ENCODE peak calls at places on chromosomes 2 and 18, in six cellular contexts. One of them, this sample, is unnamed.

GRCh38 chr2:239093487-239093886 is 245.6 kb downstream of the TWIST2 start:
- DNase-seq in HCT116: no peak
- DNase-seq in HepG2: no peak
- DNase-seq in GM12878: no peak
- DNase-seq in K562: no peak
- DNase-seq in SK-N-SH: peak
- DNase-seq in this sample: no peak

GRCh38 chr18:875912-876311 is 28.8 kb upstream of the ADCYAP1 start:
- DNase-seq in HCT116: no peak
- DNase-seq in HepG2: no peak
- DNase-seq in GM12878: no peak
- DNase-seq in K562: no peak
- DNase-seq in SK-N-SH: no peak
- DNase-seq in this sample: no peak

GRCh38 chr18:48798334-48799197 is 152.2 kb downstream of the SMAD7 start:
- DNase-seq in HCT116: no peak
- DNase-seq in HepG2: no peak
- DNase-seq in GM12878: no peak
- DNase-seq in K562: no peak
- DNase-seq in SK-N-SH: no peak
- DNase-seq in this sample: no peak

GRCh38 chr2:173955867-173956266 is 9.3 kb downstream of the SP3 start:
- DNase-seq in HCT116: no peak
- DNase-seq in HepG2: no peak
- DNase-seq in GM12878: no peak
- DNase-seq in K562: no peak
- DNase-seq in SK-N-SH: no peak
- DNase-seq in this sample: no peak

GRCh38 chr2:71950256-71951066 is 197.2 kb downstream of the CYP26B1 start:
- DNase-seq in HCT116: no peak
- DNase-seq in HepG2: no peak
- DNase-seq in GM12878: no peak
- DNase-seq in K562: no peak
- DNase-seq in SK-N-SH: no peak
- DNase-seq in this sample: no peak

GRCh38 chr2:143258126-143258892 is 129.1 kb downstream of the ARHGAP15 start:
- DNase-seq in HCT116: no peak
- DNase-seq in HepG2: no peak
- DNase-seq in GM12878: no peak
- DNase-seq in K562: peak
- DNase-seq in SK-N-SH: no peak
- DNase-seq in this sample: no peak

GRCh38 chr2:134670955-134671354 is 47.8 kb downstream of the TMEM163 start:
- DNase-seq in HCT116: no peak
- DNase-seq in HepG2: no peak
- DNase-seq in GM12878: no peak
- DNase-seq in K562: no peak
- DNase-seq in SK-N-SH: no peak
- DNase-seq in this sample: peak

GRCh38 chr2:239734436-239735005 is 290.6 kb downstream of the NDUFA10 start:
- DNase-seq in HCT116: no peak
- DNase-seq in HepG2: no peak
- DNase-seq in GM12878: no peak
- DNase-seq in K562: no peak
- DNase-seq in SK-N-SH: no peak
- DNase-seq in this sample: no peak

GRCh38 chr18:63138469-63139340 is 180.9 kb downstream of the BCL2 start:
- DNase-seq in HCT116: no peak
- DNase-seq in HepG2: no peak
- DNase-seq in GM12878: peak
- DNase-seq in K562: peak
- DNase-seq in SK-N-SH: no peak
- DNase-seq in this sample: no peak

GRCh38 chr2:111986116-111986900 is 68.8 kb upstream of the TMEM87B start:
- DNase-seq in HCT116: no peak
- DNase-seq in HepG2: peak
- DNase-seq in GM12878: no peak
- DNase-seq in K562: no peak
- DNase-seq in SK-N-SH: no peak
- DNase-seq in this sample: no peak

GRCh38 chr2:3460831-3461544 is 58.3 kb downstream of the ADI1 start:
- DNase-seq in HCT116: no peak
- DNase-seq in HepG2: no peak
- DNase-seq in GM12878: no peak
- DNase-seq in K562: no peak
- DNase-seq in SK-N-SH: no peak
- DNase-seq in this sample: no peak

GRCh38 chr2:173218331-173219056 is 136.2 kb upstream of the CDCA7 start:
- DNase-seq in HCT116: no peak
- DNase-seq in HepG2: peak
- DNase-seq in GM12878: no peak
- DNase-seq in K562: no peak
- DNase-seq in SK-N-SH: no peak
- DNase-seq in this sample: no peak

GRCh38 chr2:24579053-24579803 is 88.2 kb downstream of the NCOA1 start:
- DNase-seq in HCT116: no peak
- DNase-seq in HepG2: no peak
- DNase-seq in GM12878: no peak
- DNase-seq in K562: no peak
- DNase-seq in SK-N-SH: no peak
- DNase-seq in this sample: no peak

GRCh38 chr2:237627463-237628321 is at the start of gene LRRFIP1:
- DNase-seq in HCT116: no peak
- DNase-seq in HepG2: no peak
- DNase-seq in GM12878: no peak
- DNase-seq in K562: no peak
- DNase-seq in SK-N-SH: peak
- DNase-seq in this sample: peak

GRCh38 chr2:25168256-25169072 is at the start of gene POMC:
- DNase-seq in HCT116: no peak
- DNase-seq in HepG2: no peak
- DNase-seq in GM12878: no peak
- DNase-seq in K562: no peak
- DNase-seq in SK-N-SH: peak
- DNase-seq in this sample: no peak

GRCh38 chr2:86333378-86333777 is 4.0 kb downstream of the REEP1 start:
- DNase-seq in HCT116: no peak
- DNase-seq in HepG2: no peak
- DNase-seq in GM12878: no peak
- DNase-seq in K562: no peak
- DNase-seq in SK-N-SH: no peak
- DNase-seq in this sample: no peak

GRCh38 chr2:64939332-64939917 is 49.8 kb upstream of the SLC1A4 start:
- DNase-seq in HCT116: no peak
- DNase-seq in HepG2: no peak
- DNase-seq in GM12878: peak
- DNase-seq in K562: no peak
- DNase-seq in SK-N-SH: peak
- DNase-seq in this sample: no peak

DNA sequence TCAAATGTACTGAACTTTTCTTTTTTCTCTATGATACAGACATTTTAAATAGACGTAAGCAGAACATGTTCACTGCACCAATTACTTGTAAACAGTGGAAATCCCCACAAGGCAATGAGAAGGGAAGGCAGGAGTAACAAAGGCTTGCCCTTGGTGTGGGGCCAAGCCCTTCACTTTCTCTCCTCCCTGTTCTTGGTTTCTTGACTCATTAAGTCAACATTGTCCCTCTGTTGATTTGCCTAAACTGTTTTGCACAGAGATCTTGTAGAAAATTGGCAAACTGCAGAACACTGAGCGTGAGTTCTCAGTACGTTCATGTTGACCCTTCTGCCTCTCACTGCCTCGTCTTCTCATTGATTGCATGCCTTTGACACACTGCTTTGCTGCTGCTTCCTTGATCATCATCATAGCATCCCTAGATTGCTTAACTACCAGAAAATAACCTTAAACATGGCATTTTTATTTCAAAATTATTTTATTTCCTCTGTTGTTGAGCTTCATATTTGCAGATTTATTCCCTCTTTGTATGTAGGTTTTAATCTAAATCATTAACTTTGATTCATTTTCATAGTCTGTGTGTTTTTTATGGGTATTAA is 257.7 kb downstream of the PTGR3 start:
- DNase-seq in HCT116: no peak
- DNase-seq in HepG2: peak
- DNase-seq in GM12878: peak
- DNase-seq in K562: no peak
- DNase-seq in SK-N-SH: no peak
- DNase-seq in this sample: peak
- TF ChIP-seq JUND in HCT116: no peak
- TF ChIP-seq JUND in HepG2: no peak
- TF ChIP-seq JUND in GM12878: no peak
- TF ChIP-seq JUND in K562: no peak
- TF ChIP-seq JUND in SK-N-SH: no peak
- TF ChIP-seq JUND in this sample: no peak

GRCh38 chr2:241843321-241844065 is 15.2 kb downstream of the PDCD1 start:
- DNase-seq in HCT116: no peak
- DNase-seq in HepG2: no peak
- DNase-seq in GM12878: no peak
- DNase-seq in K562: no peak
- DNase-seq in SK-N-SH: no peak
- DNase-seq in this sample: no peak

GRCh38 chr2:241844066-241844728 is 14.5 kb downstream of the PDCD1 start:
- DNase-seq in HCT116: peak
- DNase-seq in HepG2: no peak
- DNase-seq in GM12878: no peak
- DNase-seq in K562: peak
- DNase-seq in SK-N-SH: peak
- DNase-seq in this sample: no peak

GRCh38 chr2:241846406-241846805 is 12.3 kb downstream of the PDCD1 start:
- DNase-seq in HCT116: no peak
- DNase-seq in HepG2: no peak
- DNase-seq in GM12878: no peak
- DNase-seq in K562: no peak
- DNase-seq in SK-N-SH: no peak
- DNase-seq in this sample: no peak

GRCh38 chr2:241842620-241843211 is 16.0 kb downstream of the PDCD1 start:
- DNase-seq in HCT116: no peak
- DNase-seq in HepG2: no peak
- DNase-seq in GM12878: no peak
- DNase-seq in K562: no peak
- DNase-seq in SK-N-SH: peak
- DNase-seq in this sample: no peak

DNA sequence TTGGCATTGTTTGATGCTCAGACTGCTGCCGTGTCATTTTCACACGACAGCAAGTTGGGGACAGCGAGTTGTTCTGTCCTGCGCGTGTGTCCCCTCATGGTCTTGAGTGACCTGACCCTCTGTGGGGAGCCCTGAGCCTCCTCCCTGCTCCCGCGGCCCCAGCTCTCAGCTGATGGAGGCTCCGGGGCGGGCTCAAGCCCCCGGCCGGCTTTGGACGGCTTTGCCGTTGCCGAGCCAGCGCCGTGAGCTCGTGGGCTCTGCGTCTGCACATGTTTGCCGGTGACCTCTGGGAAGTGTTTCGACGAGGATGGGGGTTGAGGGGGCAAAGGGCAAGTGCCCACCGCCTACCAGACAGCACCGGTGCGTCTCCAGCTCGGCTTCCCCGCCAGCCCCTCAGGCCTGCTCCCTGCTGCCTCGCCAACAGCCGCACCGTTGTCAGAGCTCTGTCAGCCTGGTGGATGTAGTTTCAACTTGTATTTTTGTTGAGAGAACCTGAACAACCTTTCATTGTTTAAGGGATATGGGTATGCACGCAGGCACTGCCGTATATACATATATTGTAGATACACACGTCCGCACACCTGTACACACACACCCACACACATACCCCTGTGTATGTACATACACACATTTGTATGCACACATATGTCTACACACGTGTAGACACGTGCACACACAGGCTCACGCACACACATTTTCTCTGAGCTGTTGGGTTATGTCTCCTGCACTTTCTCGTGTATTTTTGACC is 13.7 kb downstream of the PDCD1 start:
- DNase-seq in HCT116: no peak
- DNase-seq in HepG2: no peak
- DNase-seq in GM12878: no peak
- DNase-seq in K562: no peak
- DNase-seq in SK-N-SH: no peak
- DNase-seq in this sample: no peak
- TF ChIP-seq JUND in HCT116: no peak
- TF ChIP-seq JUND in HepG2: no peak
- TF ChIP-seq JUND in GM12878: no peak
- TF ChIP-seq JUND in K562: no peak
- TF ChIP-seq JUND in SK-N-SH: no peak
- TF ChIP-seq JUND in this sample: no peak

DNA sequence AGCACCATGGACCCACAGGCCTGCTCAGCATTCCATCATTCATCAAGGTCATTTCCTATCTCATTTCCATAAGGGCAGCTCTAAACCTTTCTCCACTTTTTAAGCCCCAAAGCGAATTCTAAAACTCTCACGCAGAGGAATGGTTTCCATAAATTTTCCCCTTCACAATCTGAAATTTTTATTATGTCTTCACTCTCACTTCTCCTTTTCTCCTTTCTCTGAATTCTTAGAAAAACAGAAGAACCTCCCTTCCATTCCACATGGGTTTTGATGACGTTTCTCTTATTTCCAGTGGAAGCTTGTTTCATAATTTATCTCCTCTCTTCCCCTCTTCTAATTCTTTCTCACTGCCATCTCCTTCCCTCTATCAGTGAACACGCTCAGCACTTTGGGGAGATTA is 97.3 kb downstream of the SPATS2L start:
- DNase-seq in HCT116: no peak
- DNase-seq in HepG2: peak
- DNase-seq in GM12878: no peak
- DNase-seq in K562: no peak
- DNase-seq in SK-N-SH: no peak
- DNase-seq in this sample: no peak
- TF ChIP-seq JUND in HCT116: no peak
- TF ChIP-seq JUND in HepG2: no peak
- TF ChIP-seq JUND in GM12878: no peak
- TF ChIP-seq JUND in K562: no peak
- TF ChIP-seq JUND in SK-N-SH: no peak
- TF ChIP-seq JUND in this sample: no peak

DNA sequence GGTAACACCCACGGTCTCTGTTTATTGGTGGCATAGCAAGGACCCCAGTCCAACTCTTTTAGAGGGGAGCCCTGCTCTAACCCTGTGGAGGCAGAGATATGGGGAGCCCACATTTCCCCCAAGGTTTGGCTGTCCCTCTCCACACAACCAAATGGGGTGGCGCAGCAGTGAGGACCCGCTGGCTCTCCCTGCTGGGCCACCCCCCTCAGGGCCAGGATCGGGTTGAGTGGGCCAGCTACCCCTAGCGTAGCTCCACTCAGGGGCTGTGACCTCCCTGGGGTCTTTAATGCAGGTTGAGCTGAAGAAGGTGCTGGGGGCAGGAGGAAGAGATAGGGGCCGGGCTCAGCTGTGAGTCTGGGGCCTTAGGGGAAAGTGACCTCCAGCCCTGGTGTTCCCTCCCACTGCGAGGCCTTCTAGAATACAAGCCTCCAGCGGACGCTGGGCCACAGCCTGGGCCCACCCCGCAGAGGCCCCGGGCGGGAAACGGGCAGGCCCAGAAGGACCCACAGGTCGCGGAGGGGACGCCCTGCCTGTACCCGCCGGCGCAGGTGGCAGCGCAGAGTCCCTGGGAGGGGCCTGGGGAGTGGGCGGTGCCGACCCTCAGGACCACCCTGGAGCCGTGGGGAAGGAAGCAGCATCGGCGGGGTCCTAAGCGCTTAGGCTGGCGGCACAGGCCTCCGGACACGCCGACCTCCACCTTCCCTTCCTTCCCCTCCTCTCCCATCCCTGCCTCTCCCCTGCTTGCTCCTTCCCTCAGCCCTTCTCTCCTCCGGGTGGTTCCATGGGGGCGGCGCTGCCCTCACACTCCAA is 9.6 kb downstream of the CROCC2 start:
- DNase-seq in HCT116: no peak
- DNase-seq in HepG2: no peak
- DNase-seq in GM12878: no peak
- DNase-seq in K562: no peak
- DNase-seq in SK-N-SH: no peak
- DNase-seq in this sample: no peak
- TF ChIP-seq JUND in HCT116: no peak
- TF ChIP-seq JUND in HepG2: no peak
- TF ChIP-seq JUND in GM12878: no peak
- TF ChIP-seq JUND in K562: no peak
- TF ChIP-seq JUND in SK-N-SH: no peak
- TF ChIP-seq JUND in this sample: no peak